ENCODE peak calls at places on chromosomes 7 and 10, in nine cellular contexts. F is adrenal gland, M is BE2C, Z is BJ, C is brain microvascular endothelial cell, P is GM20000, D is lower leg skin, Q is fibroblast of lung, X is tibial artery. N is an unnamed sample.

GRCh38 chr7:30263090-30263710 is 21.2 kb upstream of the ZNRF2 start:
- DNase-seq in D (no peak), Z (no peak), P (no peak), Q (no peak), M (no peak), X (no peak), F (no peak), C (no peak), N (no peak)

GRCh38 chr10:60718891-60719290 is 59.4 kb upstream of the CDK1 start:
- DNase-seq in F (no peak), Z (peak; percentile 2), D (no peak), C (no peak), P (no peak), Q (peak; percentile 49), M (no peak), X (no peak), N (no peak)

GRCh38 chr7:101819913-101820522 is 2.6 kb downstream of the CUX1 start:
- DNase-seq in D (no peak), M (no peak), Z (no peak), Q (no peak), P (no peak), X (no peak), C (no peak), F (no peak), N (no peak)

GRCh38 chr7:94436018-94436604 is 41.4 kb downstream of the COL1A2 start:
- DNase-seq in Z (no peak), F (peak; percentile 36), X (peak; percentile 80), Q (peak; percentile 63), M (peak; percentile 73), P (peak; percentile 48), D (no peak), C (peak; percentile 73), N (no peak)

GRCh38 chr10:30057421-30057841 is 2.0 kb downstream of the JCAD start:
- DNase-seq in D (no peak), F (no peak), X (no peak), Z (no peak), Q (peak; percentile 55), C (no peak), M (no peak), P (no peak), N (no peak)

GRCh38 chr7:72187179-72187578 is 225.0 kb downstream of the CALN1 start:
- DNase-seq in F (no peak), P (no peak), Z (no peak), C (no peak), D (no peak), M (no peak), Q (no peak), X (no peak), N (no peak)

GRCh38 chr7:92631067-92631829 is 41.1 kb upstream of the FAM133B start:
- DNase-seq in F (no peak), Z (no peak), Q (no peak), X (no peak), D (no peak), P (peak; percentile 37), C (no peak), M (no peak), N (no peak)

GRCh38 chr10:93579985-93580711 is 13.7 kb downstream of the FFAR4 start:
- DNase-seq in Q (no peak), Z (no peak), C (no peak), M (no peak), D (no peak), P (no peak), F (no peak), X (no peak), N (no peak)

DNA sequence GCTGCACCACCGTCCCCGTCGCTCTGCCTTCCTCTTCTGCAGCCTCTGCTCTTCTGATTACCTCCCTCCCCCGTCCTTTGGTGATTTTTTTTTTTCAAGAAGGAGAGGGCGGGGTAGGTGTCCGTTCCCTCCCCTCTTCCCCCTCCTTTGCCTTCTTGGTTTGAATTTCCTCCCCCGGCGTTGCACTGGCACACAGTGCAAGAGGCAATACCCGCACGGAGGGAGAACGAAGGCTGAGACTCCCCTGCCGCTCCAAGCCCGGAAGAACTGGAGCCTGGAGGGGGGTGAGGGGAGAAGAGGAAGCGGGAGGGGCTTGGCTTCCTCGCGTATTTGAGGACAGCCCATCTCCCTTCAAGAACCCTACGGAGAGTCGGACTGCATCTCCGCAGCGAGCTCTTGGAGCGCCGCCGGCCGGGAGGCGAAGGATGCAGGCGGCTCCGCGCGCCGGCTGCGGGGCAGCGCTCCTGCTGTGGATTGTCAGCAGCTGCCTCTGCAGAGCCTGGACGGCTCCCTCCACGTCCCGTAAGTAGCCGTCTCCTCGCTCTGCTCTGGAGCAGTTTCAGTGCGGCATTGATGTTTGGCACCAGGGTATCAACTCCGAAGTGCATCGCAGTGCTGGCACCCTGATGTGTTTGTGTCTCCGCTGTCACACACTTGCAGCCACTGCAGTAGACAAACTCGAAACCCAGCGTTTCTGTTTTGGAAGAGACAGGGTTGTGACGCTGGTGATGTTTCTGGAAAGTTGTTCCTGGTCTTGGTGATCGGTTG is at the start of gene CNTNAP2:
- DNase-seq in Q (peak; percentile 35), P (no peak), Z (no peak), F (no peak), D (no peak), M (peak; percentile 43), X (no peak), C (peak; percentile 35), N (peak; percentile 53)
- TF ChIP-seq CTCF in Q (no peak), P (no peak), Z (no peak), F (no peak), D (no peak), M (no peak), X (no peak), C (no peak), N (no peak)

DNA sequence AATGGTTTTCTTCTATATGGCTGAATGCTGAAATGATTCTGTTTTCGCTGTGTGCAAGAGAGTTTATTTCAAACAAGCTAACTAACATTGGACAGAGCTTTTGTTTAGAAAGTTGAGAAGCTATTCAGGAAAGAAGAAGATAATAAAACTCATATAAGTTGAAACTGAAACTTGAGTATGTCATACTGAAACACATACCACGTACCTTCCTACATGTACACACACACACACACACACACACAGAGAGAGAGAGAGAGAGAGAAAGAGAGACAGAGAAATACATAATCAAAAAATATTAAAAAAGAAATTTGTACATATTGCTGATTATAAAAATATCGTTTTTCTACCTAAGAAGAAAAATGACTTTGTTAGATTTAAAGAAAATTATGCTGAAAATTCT is 561.9 kb upstream of the KCND2 start:
- DNase-seq in F (no peak), Z (no peak), P (peak; percentile 17), C (no peak), Q (no peak), X (no peak), D (no peak), M (no peak), N (no peak)
- TF ChIP-seq CTCF in F (no peak), Z (no peak), P (no peak), C (no peak), Q (no peak), X (no peak), D (no peak), M (no peak), N (no peak)

GRCh38 chr7:105643384-105643783 is 62.1 kb upstream of the EFCAB10 start:
- DNase-seq in F (no peak), P (no peak), X (no peak), M (peak; percentile 78), Q (peak; percentile 30), Z (no peak), C (peak; percentile 15), D (no peak), N (no peak)
- TF ChIP-seq CTCF in F (no peak), P (no peak), X (no peak), M (peak; percentile 57), Q (no peak), Z (no peak), C (peak; percentile 35), D (no peak), N (no peak)

GRCh38 chr7:90210475-90210874 is 1.1 kb upstream of the STEAP2 start:
- DNase-seq in C (no peak), Z (no peak), D (no peak), X (no peak), M (no peak), P (no peak), Q (no peak), F (no peak), N (no peak)

GRCh38 chr7:90212149-90212495 is 582 bp downstream of the STEAP2 start:
- DNase-seq in F (no peak), P (peak; percentile 39), Z (no peak), X (no peak), C (no peak), M (no peak), D (no peak), Q (no peak), N (no peak)

GRCh38 chr7:90210925-90211324 is 615 bp upstream of the STEAP2 start:
- DNase-seq in P (peak; percentile 24), Q (peak; percentile 17), C (no peak), Z (no peak), X (no peak), F (peak; percentile 24), D (no peak), M (no peak), N (no peak)

GRCh38 chr7:90209776-90210175 is 1.8 kb upstream of the STEAP2 start:
- DNase-seq in X (no peak), Q (peak; percentile 45), Z (no peak), D (no peak), P (no peak), F (no peak), M (no peak), C (no peak), N (no peak)

DNA sequence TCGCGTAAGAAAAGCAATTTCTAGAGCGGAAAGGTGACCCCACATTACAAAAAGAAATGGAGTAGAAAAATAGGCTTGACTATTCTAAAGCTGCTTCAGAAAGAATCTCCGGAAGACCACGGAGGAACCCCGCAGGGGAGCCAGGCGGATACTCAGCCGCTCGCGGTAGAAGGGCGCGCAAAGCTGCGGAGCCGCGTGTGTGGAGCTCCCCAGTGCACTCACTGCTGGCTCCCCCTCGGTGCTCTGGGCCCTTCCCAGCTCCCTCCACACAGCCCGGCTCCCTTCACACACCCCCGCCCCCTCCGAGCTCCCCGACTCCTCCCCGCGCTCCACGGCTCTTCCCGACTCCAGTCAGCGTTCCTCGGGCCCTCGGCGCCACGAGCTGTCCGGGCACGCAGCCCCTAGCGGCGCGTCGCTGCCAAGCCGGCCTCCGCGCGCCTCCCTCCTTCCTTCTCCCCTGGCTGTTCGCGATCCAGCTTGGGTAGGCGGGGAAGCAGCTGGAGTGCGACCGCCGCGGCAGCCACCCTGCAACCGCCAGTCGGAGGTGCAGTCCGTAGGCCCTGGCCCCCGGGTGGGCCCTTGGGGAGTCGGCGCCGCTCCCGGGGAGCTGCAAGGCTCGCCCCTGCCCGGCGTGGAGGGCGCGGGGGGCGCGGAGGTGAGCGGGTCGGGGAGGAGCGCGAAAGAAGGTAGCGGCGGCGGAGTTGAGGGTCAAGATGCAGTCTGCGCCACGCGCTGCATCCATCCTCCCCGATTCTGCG is at the start of gene STEAP2:
- DNase-seq in Q (peak; percentile 95), F (peak; percentile 92), M (peak; percentile 74), C (peak; percentile 79), Z (peak; percentile 48), P (peak; percentile 73), D (peak; percentile 96), X (peak; percentile 96), N (peak; percentile 88)
- TF ChIP-seq CTCF in Q (peak; percentile 46), F (peak; percentile 60), M (peak; percentile 49), C (peak; percentile 63), Z (peak; percentile 78), P (peak; percentile 45), D (peak; percentile 36), X (peak; percentile 61), N (peak; percentile 76)

GRCh38 chr10:14087585-14087984 is 243.1 kb downstream of the FRMD4A start:
- DNase-seq in C (no peak), M (no peak), X (no peak), D (no peak), F (no peak), Z (no peak), Q (peak; percentile 21), P (no peak), N (no peak)
- TF ChIP-seq CTCF in C (no peak), M (no peak), X (no peak), D (no peak), F (no peak), Z (no peak), Q (no peak), P (no peak), N (no peak)